ENCODE peak calls at places on chromosomes 3 and 15, in ten cellular contexts. One of them, this sample, is unnamed.

GRCh38 chr3:196042673-196043072 is 39.2 kb downstream of the TFRC start:
- DNase-seq in prostate gland: no peak
- DNase-seq in ovary: no peak
- DNase-seq in stomach: no peak
- DNase-seq in heart left ventricle: no peak
- DNase-seq in uterus: no peak
- DNase-seq in spleen: no peak
- DNase-seq in adrenal gland: no peak
- DNase-seq in body of pancreas: no peak
- DNase-seq in breast epithelium: no peak
- DNase-seq in this sample: no peak

GRCh38 chr3:150223568-150223967 is 184.5 kb upstream of the TSC22D2 start:
- DNase-seq in uterus: no peak
- DNase-seq in heart left ventricle: no peak
- DNase-seq in stomach: no peak
- DNase-seq in breast epithelium: no peak
- DNase-seq in prostate gland: no peak
- DNase-seq in adrenal gland: no peak
- DNase-seq in ovary: no peak
- DNase-seq in spleen: no peak
- DNase-seq in body of pancreas: no peak
- DNase-seq in this sample: no peak

GRCh38 chr15:85474700-85475316 is 94.4 kb downstream of the AKAP13 start:
- DNase-seq in ovary: no peak
- DNase-seq in body of pancreas: no peak
- DNase-seq in adrenal gland: no peak
- DNase-seq in breast epithelium: no peak
- DNase-seq in spleen: no peak
- DNase-seq in prostate gland: no peak
- DNase-seq in heart left ventricle: no peak
- DNase-seq in stomach: no peak
- DNase-seq in uterus: no peak
- DNase-seq in this sample: no peak

GRCh38 chr3:15794303-15794771 is 3.4 kb downstream of the ANKRD28 start:
- DNase-seq in adrenal gland: no peak
- DNase-seq in ovary: no peak
- DNase-seq in stomach: no peak
- DNase-seq in uterus: no peak
- DNase-seq in heart left ventricle: no peak
- DNase-seq in spleen: no peak
- DNase-seq in prostate gland: no peak
- DNase-seq in breast epithelium: no peak
- DNase-seq in body of pancreas: no peak
- DNase-seq in this sample: no peak

GRCh38 chr15:45497261-45497660 is 25.3 kb downstream of the SLC30A4 start:
- DNase-seq in breast epithelium: no peak
- DNase-seq in adrenal gland: no peak
- DNase-seq in uterus: no peak
- DNase-seq in heart left ventricle: no peak
- DNase-seq in stomach: no peak
- DNase-seq in ovary: no peak
- DNase-seq in spleen: no peak
- DNase-seq in body of pancreas: no peak
- DNase-seq in prostate gland: no peak
- DNase-seq in this sample: no peak

GRCh38 chr3:187678869-187679268 is 8.7 kb upstream of the SST start:
- DNase-seq in heart left ventricle: peak; percentile 42
- DNase-seq in adrenal gland: peak; percentile 35
- DNase-seq in spleen: no peak
- DNase-seq in uterus: peak; percentile 39
- DNase-seq in prostate gland: peak; percentile 17
- DNase-seq in stomach: peak; percentile 37
- DNase-seq in breast epithelium: no peak
- DNase-seq in ovary: peak; percentile 28
- DNase-seq in body of pancreas: peak; percentile 20
- DNase-seq in this sample: peak; percentile 39

GRCh38 chr3:46667061-46667621 is 26.3 kb downstream of the ALS2CL start:
- DNase-seq in spleen: peak; percentile 67
- DNase-seq in uterus: no peak
- DNase-seq in body of pancreas: peak; percentile 8
- DNase-seq in prostate gland: no peak
- DNase-seq in ovary: no peak
- DNase-seq in stomach: peak; percentile 14
- DNase-seq in adrenal gland: peak; percentile 9
- DNase-seq in breast epithelium: peak; percentile 42
- DNase-seq in heart left ventricle: no peak
- DNase-seq in this sample: no peak

GRCh38 chr3:134650431-134651346 is at the start of gene KY:
- DNase-seq in heart left ventricle: peak; percentile 82
- DNase-seq in ovary: peak; percentile 62
- DNase-seq in stomach: peak; percentile 54
- DNase-seq in uterus: peak; percentile 55
- DNase-seq in body of pancreas: peak; percentile 24
- DNase-seq in prostate gland: peak; percentile 18
- DNase-seq in breast epithelium: no peak
- DNase-seq in spleen: no peak
- DNase-seq in adrenal gland: peak; percentile 63
- DNase-seq in this sample: peak; percentile 85

GRCh38 chr15:60795471-60795870 is 316.5 kb upstream of the ICE2 start:
- DNase-seq in adrenal gland: no peak
- DNase-seq in stomach: no peak
- DNase-seq in spleen: no peak
- DNase-seq in ovary: no peak
- DNase-seq in uterus: no peak
- DNase-seq in prostate gland: no peak
- DNase-seq in body of pancreas: no peak
- DNase-seq in breast epithelium: no peak
- DNase-seq in heart left ventricle: no peak
- DNase-seq in this sample: no peak

GRCh38 chr15:58694641-58695398 is 54.7 kb downstream of the ADAM10 start:
- DNase-seq in heart left ventricle: no peak
- DNase-seq in body of pancreas: no peak
- DNase-seq in uterus: no peak
- DNase-seq in spleen: no peak
- DNase-seq in ovary: no peak
- DNase-seq in breast epithelium: no peak
- DNase-seq in stomach: no peak
- DNase-seq in adrenal gland: no peak
- DNase-seq in prostate gland: no peak
- DNase-seq in this sample: peak; percentile 40
- H3K27ac ChIP-seq in heart left ventricle: no peak overlapping the region
- H3K27ac ChIP-seq in body of pancreas: no peak overlapping the region
- H3K27ac ChIP-seq in uterus: no peak overlapping the region
- H3K27ac ChIP-seq in spleen: peak overlapping the region; percentile 33
- H3K27ac ChIP-seq in ovary: no peak overlapping the region
- H3K27ac ChIP-seq in breast epithelium: peak overlapping the region; percentile 58
- H3K27ac ChIP-seq in stomach: no peak overlapping the region
- H3K27ac ChIP-seq in adrenal gland: no peak overlapping the region
- H3K27ac ChIP-seq in prostate gland: no peak overlapping the region
- H3K27ac ChIP-seq in this sample: peak overlapping the region; percentile 39

DNA sequence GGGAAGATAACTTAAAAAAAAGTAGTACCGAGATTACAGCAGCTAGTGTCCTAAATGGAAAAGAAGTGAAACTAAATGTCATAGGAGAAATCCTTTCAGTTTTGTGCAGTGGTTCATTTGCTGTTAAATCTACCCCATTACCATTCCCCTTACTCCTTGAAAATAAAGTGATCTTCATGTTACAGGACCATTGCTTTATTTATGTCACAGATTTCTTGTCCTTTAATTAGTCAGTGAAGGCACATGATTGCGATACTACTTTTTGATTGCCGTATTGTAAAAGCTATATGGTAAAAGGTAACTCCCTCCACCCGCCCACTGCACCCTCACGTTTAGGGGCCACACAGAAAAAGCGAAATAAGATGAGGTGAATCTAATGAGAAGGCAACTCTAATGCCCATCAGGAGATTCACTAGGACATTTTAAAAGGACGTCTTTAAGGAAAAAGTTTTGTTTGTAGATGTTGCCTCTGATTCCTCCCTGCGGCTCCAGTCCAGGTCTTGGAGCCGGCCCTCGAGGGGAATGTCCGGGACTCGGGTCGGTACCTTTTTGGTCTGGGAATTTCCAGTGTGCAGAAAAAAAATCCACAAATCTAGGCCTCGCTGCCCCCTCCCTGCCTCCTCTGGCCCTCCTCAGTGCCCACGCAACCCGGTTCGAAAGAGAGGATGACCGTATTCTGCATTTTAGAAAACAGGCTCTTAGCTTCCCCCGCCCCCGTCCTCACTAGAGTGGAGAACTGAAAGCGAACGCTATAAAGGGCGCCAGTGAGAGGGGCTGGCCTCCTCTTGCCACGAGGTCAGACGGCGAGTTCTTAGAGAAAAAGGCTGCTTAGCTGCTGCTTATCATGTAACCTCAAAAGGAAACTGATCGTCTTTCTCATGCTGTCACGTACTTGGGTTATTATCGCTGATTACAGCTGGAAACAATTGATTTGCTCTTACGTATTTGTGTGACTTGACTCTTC is 21.8 kb upstream of the NFKBIZ start:
- DNase-seq in uterus: peak; percentile 77
- DNase-seq in ovary: peak; percentile 77
- DNase-seq in stomach: peak; percentile 78
- DNase-seq in breast epithelium: peak; percentile 63
- DNase-seq in heart left ventricle: peak; percentile 77
- DNase-seq in spleen: peak; percentile 94
- DNase-seq in prostate gland: peak; percentile 72
- DNase-seq in body of pancreas: peak; percentile 69
- DNase-seq in adrenal gland: peak; percentile 75
- DNase-seq in this sample: peak; percentile 86
- TF ChIP-seq POLR2A in uterus: peak; percentile 69
- TF ChIP-seq POLR2A in ovary: peak; percentile 42
- TF ChIP-seq POLR2A in stomach: peak; percentile 43
- TF ChIP-seq POLR2A in breast epithelium: no peak
- TF ChIP-seq POLR2A in heart left ventricle: no peak
- TF ChIP-seq POLR2A in spleen: no peak
- TF ChIP-seq POLR2A in prostate gland: no peak
- TF ChIP-seq POLR2A in body of pancreas: no peak
- TF ChIP-seq POLR2A in adrenal gland: peak; percentile 89
- TF ChIP-seq POLR2A in this sample: peak; percentile 68

DNA sequence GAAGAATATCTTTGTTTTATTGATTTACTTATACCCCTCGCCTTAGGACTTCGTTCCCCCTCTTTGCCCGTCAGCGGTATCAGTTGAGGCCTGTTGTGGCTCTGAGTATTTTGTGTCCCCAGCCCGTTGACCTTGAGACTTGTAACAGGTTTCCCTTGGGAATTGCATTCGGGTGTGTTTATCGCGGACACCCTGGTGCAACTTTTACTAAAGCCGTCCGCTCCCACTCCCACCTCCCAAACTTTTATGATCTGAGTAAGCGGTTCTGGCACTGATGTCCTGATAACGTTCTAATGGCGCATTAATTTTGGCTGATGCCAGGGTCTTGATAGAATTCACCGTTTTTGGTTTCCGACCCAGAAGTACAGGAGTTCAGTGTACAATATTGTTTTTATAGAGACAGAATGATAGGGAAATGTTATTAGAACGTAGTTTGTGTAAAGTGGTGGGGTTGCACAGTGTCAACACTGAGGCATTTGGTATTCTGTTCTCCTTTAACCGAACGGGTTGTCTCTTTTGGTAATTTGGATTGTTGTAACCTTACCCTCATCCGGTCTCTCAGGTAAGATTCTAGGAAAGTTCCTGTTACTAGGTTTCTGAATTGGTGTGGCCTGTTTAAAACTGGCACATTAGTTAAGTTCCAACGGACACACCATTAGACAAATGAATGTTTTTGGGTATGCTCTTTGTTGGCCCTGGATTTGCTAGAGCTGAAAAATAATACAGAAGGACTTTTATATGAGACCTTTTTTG is 47.8 kb downstream of the OIP5 start:
- DNase-seq in spleen: no peak
- DNase-seq in ovary: no peak
- DNase-seq in adrenal gland: peak; percentile 52
- DNase-seq in body of pancreas: peak; percentile 43
- DNase-seq in heart left ventricle: no peak
- DNase-seq in prostate gland: peak; percentile 16
- DNase-seq in breast epithelium: no peak
- DNase-seq in stomach: no peak
- DNase-seq in uterus: no peak
- DNase-seq in this sample: no peak
- H3K36me3 ChIP-seq in spleen: peaks cover 7% of the 10 kb centered on the region
- H3K36me3 ChIP-seq in ovary: no peaks in the 10 kb centered on the region
- H3K36me3 ChIP-seq in adrenal gland: no peaks in the 10 kb centered on the region
- H3K36me3 ChIP-seq in body of pancreas: peaks cover 14% of the 10 kb centered on the region
- H3K36me3 ChIP-seq in heart left ventricle: peaks cover 48% of the 10 kb centered on the region
- H3K36me3 ChIP-seq in prostate gland: no peaks in the 10 kb centered on the region
- H3K36me3 ChIP-seq in breast epithelium: no peaks in the 10 kb centered on the region
- H3K36me3 ChIP-seq in stomach: peaks cover 54% of the 10 kb centered on the region
- H3K36me3 ChIP-seq in uterus: peaks cover 2% of the 10 kb centered on the region
- H3K36me3 ChIP-seq in this sample: peaks cover 19% of the 10 kb centered on the region

GRCh38 chr15:100918034-100918689 is 995 bp upstream of the LRRK1 start:
- DNase-seq in ovary: peak; percentile 78
- DNase-seq in body of pancreas: peak; percentile 83
- DNase-seq in adrenal gland: peak; percentile 63
- DNase-seq in heart left ventricle: peak; percentile 86
- DNase-seq in spleen: peak; percentile 97
- DNase-seq in stomach: peak; percentile 83
- DNase-seq in uterus: peak; percentile 74
- DNase-seq in breast epithelium: peak; percentile 76
- DNase-seq in prostate gland: peak; percentile 83
- DNase-seq in this sample: peak; percentile 85
- H3K27ac ChIP-seq in ovary: no peak overlapping the region
- H3K27ac ChIP-seq in body of pancreas: peak overlapping the region; percentile 72
- H3K27ac ChIP-seq in adrenal gland: peak overlapping the region; percentile 52
- H3K27ac ChIP-seq in heart left ventricle: peak overlapping the region; percentile 60
- H3K27ac ChIP-seq in spleen: peak overlapping the region; percentile 87
- H3K27ac ChIP-seq in stomach: peak overlapping the region; percentile 64
- H3K27ac ChIP-seq in uterus: peak overlapping the region; percentile 78
- H3K27ac ChIP-seq in breast epithelium: peak overlapping the region; percentile 77
- H3K27ac ChIP-seq in prostate gland: peak overlapping the region; percentile 86
- H3K27ac ChIP-seq in this sample: no peak overlapping the region